ENCODE peak calls at places on chromosomes 13 and 19, in six cellular contexts. U is K562, Z is H1, O is GM12891, F is HepG2, B is GM12878. Y is an unnamed sample.

GRCh38 chr19:10388957-10389356 is 8.6 kb upstream of the TYK2 start:
- DNase-seq in O (no peak), F (peak; percentile 80), Z (peak; percentile 77), B (peak; percentile 69), U (peak; percentile 91), Y (no peak)

GRCh38 chr13:39892731-39893293 is 237.3 kb downstream of the COG6 start:
- DNase-seq in B (no peak), U (no peak), Z (no peak), F (no peak), O (no peak), Y (no peak)

GRCh38 chr13:60351326-60351725 is 45.7 kb upstream of the TDRD3 start:
- DNase-seq in U (no peak), F (no peak), Z (no peak), B (no peak), O (no peak), Y (no peak)

GRCh38 chr19:1882089-1882785 is 3.1 kb downstream of the ABHD17A start:
- DNase-seq in U (peak; percentile 47), B (no peak), Z (no peak), F (no peak), O (no peak), Y (no peak)

GRCh38 chr19:15210323-15210774 is 9.6 kb upstream of the NOTCH3 start:
- DNase-seq in B (no peak), F (peak; percentile 25), U (no peak), Z (no peak), O (no peak), Y (no peak)

GRCh38 chr13:102128216-102128800 is 273.5 kb downstream of the FGF14 start:
- DNase-seq in U (no peak), Z (no peak), B (no peak), O (no peak), F (no peak), Y (no peak)

GRCh38 chr13:36815069-36815468 is 4.0 kb upstream of the RFXAP start:
- DNase-seq in F (peak; percentile 28), U (peak; percentile 30), O (no peak), Z (no peak), B (no peak), Y (no peak)

GRCh38 chr13:20988033-20988908 is 73.1 kb downstream of the LATS2 start:
- DNase-seq in F (no peak), Z (no peak), U (no peak), O (no peak), B (no peak), Y (no peak)

GRCh38 chr13:51919531-51919930 is 57.8 kb downstream of the CCDC70 start:
- DNase-seq in O (no peak), B (no peak), F (no peak), Z (no peak), U (no peak), Y (no peak)

GRCh38 chr13:87954116-87954515 is 282.9 kb downstream of the SLITRK5 start:
- DNase-seq in U (no peak), B (no peak), F (no peak), Z (no peak), O (no peak), Y (no peak)

GRCh38 chr19:19750131-19750841 is 17.4 kb upstream of the ZNF14 start:
- DNase-seq in U (no peak), B (no peak), O (no peak), Z (no peak), F (no peak), Y (peak; percentile 11)

GRCh38 chr19:14603990-14604387 is 21.1 kb downstream of the CLEC17A start:
- DNase-seq in B (peak; percentile 84), O (peak; percentile 53), F (no peak), U (no peak), Z (no peak), Y (peak; percentile 56)

GRCh38 chr19:47035127-47035494 is 13.3 kb downstream of the TMEM160 start:
- DNase-seq in Z (no peak), F (no peak), U (peak; percentile 84), B (no peak), O (no peak), Y (no peak)

GRCh38 chr13:76600086-76600485 is 286.1 kb downstream of the KCTD12 start:
- DNase-seq in Z (no peak), F (no peak), O (no peak), B (no peak), U (no peak), Y (no peak)

GRCh38 chr19:2016041-2016807 is 710 bp upstream of the BTBD2 start:
- DNase-seq in Z (no peak), F (peak; percentile 63), B (peak; percentile 46), O (peak; percentile 71), U (peak; percentile 76), Y (peak; percentile 78)

GRCh38 chr13:108566413-108567170 is 62.8 kb upstream of the MYO16 start:
- DNase-seq in O (no peak), U (no peak), Z (no peak), B (no peak), F (no peak), Y (no peak)

GRCh38 chr13:51818771-51819511 is 15.0 kb upstream of the DHRS12 start:
- DNase-seq in O (no peak), U (no peak), Z (no peak), F (no peak), B (no peak), Y (no peak)

GRCh38 chr19:40252395-40252794 is 25.9 kb upstream of the CCNP start:
- DNase-seq in F (no peak), Z (no peak), O (no peak), U (no peak), B (no peak), Y (no peak)

GRCh38 chr13:105971312-105971711 is 564.1 kb downstream of the EFNB2 start:
- DNase-seq in B (no peak), O (no peak), Z (no peak), U (no peak), F (no peak), Y (no peak)

GRCh38 chr13:31201341-31202024 is 1.7 kb downstream of the B3GLCT start:
- DNase-seq in O (no peak), U (no peak), Z (no peak), B (no peak), F (no peak), Y (no peak)

GRCh38 chr19:45395524-45396388 is 9.1 kb downstream of the PPP1R13L start:
- DNase-seq in O (no peak), Z (no peak), U (no peak), B (no peak), F (no peak), Y (peak; percentile 11)

GRCh38 chr13:98824376-98825160 is 72.1 kb upstream of the SLC15A1 start:
- DNase-seq in O (no peak), Z (no peak), U (no peak), B (no peak), F (no peak), Y (no peak)

GRCh38 chr19:48085904-48086864 is 24.4 kb downstream of the PLA2G4C start:
- DNase-seq in U (no peak), B (no peak), Z (no peak), O (no peak), F (no peak), Y (no peak)
- TF ChIP-seq TAF1 in U (no peak), B (no peak), Z (no peak), O (no peak), F (no peak), Y (no peak)

GRCh38 chr13:25069236-25069635 is 26.7 kb upstream of the PABPC3 start:
- DNase-seq in U (no peak), B (no peak), Z (no peak), F (no peak), O (no peak), Y (no peak)
- TF ChIP-seq POLR2AphosphoS5 in U (no peak), B (no peak), Z (no peak), F (no peak), O (no peak), Y (no peak)

DNA sequence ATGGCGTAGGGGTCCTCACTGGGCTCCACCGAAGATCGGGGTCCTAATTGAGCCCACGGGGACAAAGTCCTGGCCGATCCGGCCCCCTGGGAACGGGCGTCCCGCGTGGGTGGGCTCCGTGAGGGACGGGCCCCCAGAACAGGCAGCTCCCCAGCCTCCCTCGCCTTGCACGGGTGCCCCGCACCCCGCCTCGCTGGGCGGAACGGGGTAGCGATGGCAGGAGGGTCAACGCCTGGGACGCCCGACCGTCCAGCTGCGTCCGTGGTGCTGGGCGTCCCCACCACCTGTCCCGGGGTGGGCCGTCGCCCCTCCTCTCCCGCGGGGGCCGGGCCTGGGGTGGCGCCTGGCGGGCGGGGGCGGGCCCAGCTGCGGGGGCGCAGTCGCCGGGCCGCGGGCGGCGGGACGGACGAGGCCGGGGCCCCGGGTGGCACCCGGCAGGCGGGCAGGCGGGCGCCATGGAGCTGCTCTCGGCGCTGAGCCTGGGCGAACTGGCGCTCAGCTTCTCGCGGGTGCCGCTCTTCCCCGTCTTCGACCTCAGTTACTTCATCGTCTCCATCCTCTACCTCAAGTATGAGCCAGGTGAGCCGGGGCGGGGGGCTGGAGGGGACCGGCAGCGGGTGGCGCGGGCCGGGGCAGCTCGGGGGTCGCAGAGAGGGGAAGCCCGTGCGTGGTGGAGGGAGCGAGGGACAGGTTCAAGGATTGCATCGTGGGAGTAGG is at the start of gene TMEM38A:
- DNase-seq in F (no peak), O (peak; percentile 32), Z (no peak), U (peak; percentile 56), B (no peak), Y (peak; percentile 41)
- TF ChIP-seq POLR2A in F (peak; percentile 88), O (peak; percentile 47), Z (no peak), U (no peak), B (peak; percentile 79), Y (no peak)

GRCh38 chr13:67238861-67239260 is 8.7 kb upstream of the PCDH9 start:
- DNase-seq in U (no peak), B (no peak), O (no peak), F (no peak), Z (no peak), Y (no peak)

GRCh38 chr13:67235265-67235664 is 5.1 kb upstream of the PCDH9 start:
- DNase-seq in O (no peak), Z (no peak), F (no peak), U (no peak), B (no peak), Y (no peak)

GRCh38 chr13:67232384-67232783 is 2.2 kb upstream of the PCDH9 start:
- DNase-seq in Z (no peak), F (no peak), U (no peak), O (no peak), B (no peak), Y (no peak)

GRCh38 chr13:67238277-67238859 is 8.2 kb upstream of the PCDH9 start:
- DNase-seq in O (no peak), B (no peak), Z (no peak), F (peak; percentile 16), U (peak; percentile 31), Y (no peak)
- TF ChIP-seq TAF1 in O (no peak), B (no peak), Z (no peak), F (no peak), U (no peak), Y (no peak)

DNA sequence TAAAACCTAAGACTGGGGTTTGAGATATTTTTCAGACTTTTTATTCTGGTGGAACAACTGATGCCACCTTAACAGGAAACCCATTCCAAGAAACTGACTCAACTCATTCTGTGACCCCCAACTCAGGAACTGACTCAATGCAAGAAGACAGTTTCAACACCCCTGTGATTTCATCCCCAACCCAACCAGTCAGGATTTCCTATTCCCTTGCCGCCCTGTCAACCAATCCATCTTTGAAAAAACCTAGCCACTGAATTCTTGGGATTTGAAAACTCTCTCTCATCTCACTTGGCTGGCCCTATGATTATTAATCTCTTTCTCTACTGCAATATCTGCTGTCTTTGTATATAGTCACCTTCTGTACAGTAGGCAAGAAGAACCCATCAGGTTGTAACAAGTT is 1211.9 kb upstream of the ATXN8OS start:
- DNase-seq in F (no peak), B (no peak), O (no peak), U (no peak), Z (no peak), Y (no peak)
- TF ChIP-seq POLR2AphosphoS5 in F (no peak), B (no peak), O (no peak), U (no peak), Z (no peak), Y (no peak)